ENCODE peak calls at places on chromosomes 11 and 22, in four cellular contexts. One of them, this sample, is unnamed.

GRCh38 chr11:16959528-16960100 is 54.6 kb downstream of the PLEKHA7 start:
- DNase-seq in fibroblast of the aortic adventitia: no peak
- DNase-seq in astrocyte of the cerebellum: no peak
- DNase-seq in fibroblast of lung: no peak
- DNase-seq in this sample: no peak

GRCh38 chr22:48651981-48652538 is 1175.6 kb downstream of the BRD1 start:
- DNase-seq in astrocyte of the cerebellum: no peak
- DNase-seq in fibroblast of the aortic adventitia: no peak
- DNase-seq in fibroblast of lung: peak
- DNase-seq in this sample: no peak

GRCh38 chr11:101224221-101224620 is 94.6 kb upstream of the PGR start:
- DNase-seq in fibroblast of lung: no peak
- DNase-seq in astrocyte of the cerebellum: no peak
- DNase-seq in fibroblast of the aortic adventitia: no peak
- DNase-seq in this sample: no peak

GRCh38 chr22:37462983-37463382 is 23.2 kb downstream of the MFNG start:
- DNase-seq in astrocyte of the cerebellum: peak
- DNase-seq in fibroblast of lung: no peak
- DNase-seq in fibroblast of the aortic adventitia: peak
- DNase-seq in this sample: no peak

GRCh38 chr11:26556582-26556981 is 15.5 kb downstream of the MUC15 start:
- DNase-seq in fibroblast of lung: no peak
- DNase-seq in fibroblast of the aortic adventitia: no peak
- DNase-seq in astrocyte of the cerebellum: no peak
- DNase-seq in this sample: no peak

GRCh38 chr11:118530180-118530682 is 761 bp upstream of the TMEM25 start:
- DNase-seq in fibroblast of the aortic adventitia: peak
- DNase-seq in astrocyte of the cerebellum: no peak
- DNase-seq in fibroblast of lung: peak
- DNase-seq in this sample: no peak

GRCh38 chr11:26992031-26992541 is 1.8 kb upstream of the FIBIN start:
- DNase-seq in fibroblast of lung: peak
- DNase-seq in fibroblast of the aortic adventitia: peak
- DNase-seq in astrocyte of the cerebellum: peak
- DNase-seq in this sample: peak

GRCh38 chr11:128715691-128716153 is 21.9 kb downstream of the FLI1 start:
- DNase-seq in astrocyte of the cerebellum: peak
- DNase-seq in fibroblast of lung: peak
- DNase-seq in fibroblast of the aortic adventitia: peak
- DNase-seq in this sample: no peak

GRCh38 chr11:63560506-63561179 is 2.5 kb downstream of the PLAAT2 start:
- DNase-seq in fibroblast of the aortic adventitia: no peak
- DNase-seq in astrocyte of the cerebellum: no peak
- DNase-seq in fibroblast of lung: no peak
- DNase-seq in this sample: no peak

GRCh38 chr11:71084306-71085012 is 167.9 kb downstream of the SHANK2 start:
- DNase-seq in fibroblast of the aortic adventitia: no peak
- DNase-seq in fibroblast of lung: no peak
- DNase-seq in astrocyte of the cerebellum: no peak
- DNase-seq in this sample: no peak
- TF ChIP-seq CTCF in fibroblast of the aortic adventitia: no peak
- TF ChIP-seq CTCF in fibroblast of lung: no peak
- TF ChIP-seq CTCF in astrocyte of the cerebellum: no peak
- TF ChIP-seq CTCF in this sample: no peak

DNA sequence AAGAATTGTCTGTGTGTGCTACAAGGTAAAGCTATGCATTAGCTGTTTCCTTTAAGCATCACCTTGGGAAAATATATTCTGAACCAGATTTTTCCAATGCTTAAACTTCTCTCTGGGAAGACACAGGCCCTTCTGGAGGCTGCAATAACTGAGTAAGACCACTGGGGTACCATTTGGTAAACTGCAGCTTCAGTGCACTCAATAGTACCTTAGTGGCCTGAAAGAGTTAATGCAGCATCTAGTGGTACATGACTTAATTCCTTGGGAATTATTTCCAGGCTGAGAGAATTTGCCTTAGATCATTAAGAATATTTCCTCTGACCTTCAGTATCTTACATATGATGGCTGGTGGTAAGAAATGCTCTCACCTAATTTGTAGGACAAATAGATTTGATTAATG is 727.4 kb downstream of the DLG2 start:
- DNase-seq in astrocyte of the cerebellum: no peak
- DNase-seq in fibroblast of the aortic adventitia: no peak
- DNase-seq in fibroblast of lung: peak
- DNase-seq in this sample: no peak
- TF ChIP-seq CTCF in astrocyte of the cerebellum: peak
- TF ChIP-seq CTCF in fibroblast of the aortic adventitia: peak
- TF ChIP-seq CTCF in fibroblast of lung: peak
- TF ChIP-seq CTCF in this sample: peak

DNA sequence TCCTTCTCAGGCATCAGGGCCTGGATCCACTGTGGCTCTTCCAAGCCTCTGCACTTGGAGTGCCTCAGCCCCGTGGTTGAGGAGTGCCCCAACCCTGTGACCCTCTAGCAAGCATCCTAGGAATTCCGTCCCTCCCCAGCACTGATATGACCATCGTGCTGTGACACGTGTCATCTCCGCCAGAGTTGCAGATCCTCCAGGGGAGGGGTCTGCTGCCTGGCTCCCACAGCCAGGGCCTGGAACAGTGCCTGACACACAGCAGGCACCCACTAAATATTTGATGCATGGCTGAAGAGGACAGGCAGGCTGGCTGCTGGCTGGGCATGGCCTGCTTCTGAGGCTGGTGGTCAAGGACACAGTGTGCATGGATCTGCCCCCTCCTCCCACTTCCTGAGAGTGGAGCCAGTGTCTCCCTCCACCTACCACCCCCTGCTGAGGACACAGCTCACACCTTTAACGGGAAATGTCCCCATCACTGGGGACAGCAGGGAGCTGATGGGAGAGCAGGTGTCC is 1.7 kb upstream of the CD81 start:
- DNase-seq in fibroblast of the aortic adventitia: no peak
- DNase-seq in astrocyte of the cerebellum: no peak
- DNase-seq in fibroblast of lung: no peak
- DNase-seq in this sample: no peak
- TF ChIP-seq CTCF in fibroblast of the aortic adventitia: no peak
- TF ChIP-seq CTCF in astrocyte of the cerebellum: no peak
- TF ChIP-seq CTCF in fibroblast of lung: no peak
- TF ChIP-seq CTCF in this sample: no peak

GRCh38 chr11:67252831-67253239 is 13.4 kb upstream of the GRK2 start:
- DNase-seq in fibroblast of lung: peak
- DNase-seq in fibroblast of the aortic adventitia: peak
- DNase-seq in astrocyte of the cerebellum: no peak
- DNase-seq in this sample: no peak
- TF ChIP-seq CTCF in fibroblast of lung: peak
- TF ChIP-seq CTCF in fibroblast of the aortic adventitia: peak
- TF ChIP-seq CTCF in astrocyte of the cerebellum: peak
- TF ChIP-seq CTCF in this sample: peak

GRCh38 chr11:7353100-7353499 is 101.4 kb downstream of the SYT9 start:
- DNase-seq in fibroblast of the aortic adventitia: peak
- DNase-seq in fibroblast of lung: no peak
- DNase-seq in astrocyte of the cerebellum: no peak
- DNase-seq in this sample: no peak
- TF ChIP-seq CTCF in fibroblast of the aortic adventitia: peak
- TF ChIP-seq CTCF in fibroblast of lung: peak
- TF ChIP-seq CTCF in astrocyte of the cerebellum: peak
- TF ChIP-seq CTCF in this sample: peak